ENCODE peak calls at places on chromosomes 16 and 17, in four cellular contexts. U is Right ventricle myocardium superior; L is activated T-cell treated with anti-CD3 and anti-CD28 coated beads, Interleukin-2, amount 50 U/mL, for 72 hours; D is heart left ventricle. Z is an unnamed sample.

GRCh38 chr17:57311281-57312216 is 55.2 kb downstream of the MSI2 start:
- ATAC-seq in U (no peak), L (no peak), D (no peak), Z (no peak)

GRCh38 chr16:27966756-27967155 is 96.8 kb downstream of the GSG1L start:
- ATAC-seq in U (no peak), L (no peak), D (no peak), Z (no peak)

GRCh38 chr16:79721186-79721745 is 120.7 kb upstream of the MAF start:
- ATAC-seq in U (no peak), L (no peak), D (no peak), Z (no peak)

GRCh38 chr17:78828470-78829185 is 12.0 kb downstream of the USP36 start:
- ATAC-seq in U (no peak), L (peak), D (no peak), Z (no peak)

GRCh38 chr16:85752511-85753420 is 1.9 kb upstream of the C16orf74 start:
- ATAC-seq in U (peak), L (no peak), D (peak), Z (no peak)

GRCh38 chr16:74785031-74785430 is 10.4 kb upstream of the FA2H start:
- ATAC-seq in U (no peak), L (no peak), D (no peak), Z (no peak)

GRCh38 chr16:8773537-8773936 is 23.9 kb downstream of the TMEM186 start:
- ATAC-seq in U (no peak), L (no peak), D (no peak), Z (no peak)

GRCh38 chr16:54421220-54421619 is 134.6 kb upstream of the IRX3 start:
- ATAC-seq in U (no peak), L (no peak), D (no peak), Z (no peak)

GRCh38 chr16:53991181-53992056 is 287.5 kb downstream of the FTO start:
- ATAC-seq in U (peak), L (no peak), D (no peak), Z (no peak)

GRCh38 chr16:693364-693763 is 3.2 kb upstream of the WDR24 start:
- ATAC-seq in U (no peak), L (no peak), D (no peak), Z (no peak)

Z was measured in gastroesophageal sphincter.